ENCODE peak calls at places on chromosomes 2 and 18, in seven cellular contexts. F is activated naive CD8-positive, alpha-beta T cell treated with anti-CD3 and anti-CD28 coated beads, Interleukin-2, amount 50 U/mL, for 16 hours; T is activated CD4-positive, CD25-positive, alpha-beta regulatory T cell treated with anti-CD3 and anti-CD28 coated beads, Interleukin-2, amount 50 U/mL, for 72 hours; O is activated T-cell treated with anti-CD3 and anti-CD28 coated beads, Interleukin-2, amount 50 U/mL, for 72 hours; K is ELF-1; Y is NCI-H1092; H is HCEC 1CT. X is an unnamed sample.

GRCh38 chr2:1692342-1692741 is 52.0 kb downstream of the PXDN start:
- DNase-seq in O (no peak), T (no peak), F (no peak), Y (no peak), H (no peak), K (no peak), X (no peak)

GRCh38 chr2:116716444-116716843 is 1098.0 kb upstream of the DDX18 start:
- DNase-seq in F (no peak), K (no peak), T (no peak), O (no peak), Y (no peak), H (no peak), X (no peak)

GRCh38 chr2:199147216-199147615 is 310.5 kb downstream of the SATB2 start:
- DNase-seq in F (no peak), Y (no peak), O (no peak), H (peak), T (no peak), K (no peak), X (no peak)

GRCh38 chr2:190528521-190529001 is 6.0 kb downstream of the NEMP2 start:
- DNase-seq in F (no peak), K (no peak), T (no peak), H (peak), Y (no peak), O (no peak), X (no peak)

GRCh38 chr2:88831792-88832248 is 140.3 kb downstream of the RPIA start:
- DNase-seq in K (peak), F (no peak), T (peak), H (peak), O (peak), Y (no peak), X (peak)

GRCh38 chr2:169190197-169190775 is 120.9 kb downstream of the DHRS9 start:
- DNase-seq in K (no peak), F (no peak), H (no peak), Y (no peak), O (no peak), T (no peak), X (no peak)

GRCh38 chr2:191521608-191522208 is 156.2 kb upstream of the NABP1 start:
- DNase-seq in F (no peak), K (no peak), T (no peak), Y (no peak), O (no peak), H (peak), X (peak)

GRCh38 chr2:175627405-175627804 is 374.7 kb downstream of the LNPK start:
- DNase-seq in O (no peak), Y (no peak), K (no peak), T (no peak), F (no peak), H (no peak), X (no peak)

GRCh38 chr2:130749641-130750040 is 5.7 kb upstream of the AMER3 start:
- DNase-seq in O (no peak), F (no peak), T (no peak), K (no peak), Y (no peak), H (no peak), X (no peak)

GRCh38 chr18:45457933-45458332 is 157.3 kb upstream of the SLC14A2 start:
- DNase-seq in Y (peak), K (no peak), H (no peak), O (no peak), T (no peak), F (no peak), X (no peak)

GRCh38 chr18:51361130-51361860 is 163.8 kb upstream of the MEX3C start:
- DNase-seq in H (no peak), Y (no peak), K (peak), O (no peak), T (no peak), F (no peak), X (peak)

GRCh38 chr2:238389985-238390682 is 36.6 kb upstream of the ASB1 start:
- DNase-seq in K (no peak), H (no peak), T (no peak), F (no peak), O (no peak), Y (peak), X (no peak)

GRCh38 chr2:169069341-169069740 is at the start of gene DHRS9:
- DNase-seq in Y (no peak), F (no peak), O (peak), T (no peak), K (no peak), H (peak), X (no peak)

GRCh38 chr18:63322908-63323634 is 3.5 kb upstream of the BCL2 start:
- DNase-seq in T (no peak), F (no peak), K (peak), Y (peak), O (peak), H (peak), X (peak)

GRCh38 chr2:38515155-38516074 is 87.3 kb downstream of the HNRNPLL start:
- DNase-seq in H (peak), F (no peak), T (no peak), O (no peak), Y (no peak), K (peak), X (no peak)